ENCODE peak calls at places on chromosome 18, in four cellular contexts. R, W, F and Z are unnamed samples.

GRCh38 chr18:70671889-70672551 is 383.2 kb downstream of the SOCS6 start:
- DNase-seq in R (no peak), W (no peak), F (no peak), Z (no peak)

GRCh38 chr18:48032876-48033769 is 102.7 kb upstream of the SMAD2 start:
- DNase-seq in R (no peak), W (peak), F (no peak), Z (no peak)

GRCh38 chr18:48679236-48679635 is 140.4 kb downstream of the CTIF start:
- DNase-seq in R (no peak), W (no peak), F (no peak), Z (no peak)

GRCh38 chr18:56386856-56387255 is 251.5 kb downstream of the TXNL1 start:
- DNase-seq in R (no peak), W (no peak), F (no peak), Z (no peak)

GRCh38 chr18:13134551-13135401 is 83.8 kb upstream of the LDLRAD4 start:
- DNase-seq in R (no peak), W (no peak), F (no peak), Z (no peak)

GRCh38 chr18:10210077-10210476 is 244.4 kb upstream of the APCDD1 start:
- DNase-seq in R (no peak), W (no peak), F (no peak), Z (no peak)

GRCh38 chr18:67568166-67568565 is 51.6 kb upstream of the DSEL start:
- DNase-seq in R (no peak), W (no peak), F (no peak), Z (no peak)

GRCh38 chr18:6959110-6959509 is 158.5 kb downstream of the LAMA1 start:
- DNase-seq in R (no peak), W (no peak), F (no peak), Z (no peak)

GRCh38 chr18:79569720-79570119 is 109.9 kb upstream of the CTDP1 start:
- DNase-seq in R (no peak), W (no peak), F (no peak), Z (no peak)